ENCODE peak calls at places on chromosome 14, in ten cellular contexts. Q is B cell; V is central memory CD4-positive, alpha-beta T cell; Z is cardiac fibroblast; F is left cardiac atrium; L is hypothalamus; O is stimulated activated naive CD4-positive, alpha-beta T cell treated with Interleukin-2 at 50 U/mL for 16 hours; P is central memory CD8-positive, alpha-beta T cell; W is Karpas-422; R is AG04450. Y is an unnamed sample.

GRCh38 chr14:105487986-105488777 is 1.5 kb downstream of the CRIP1 start:
- DNase-seq in Q (no peak), V (no peak), Z (no peak), F (peak), L (no peak), O (peak), P (peak), W (no peak), R (no peak), Y (no peak)

GRCh38 chr14:61472025-61472672 is 150.8 kb downstream of the PRKCH start:
- DNase-seq in Q (no peak), V (peak), Z (peak), F (peak), L (no peak), O (peak), P (no peak), W (no peak), R (peak), Y (peak)

GRCh38 chr14:64196668-64197411 is 97.3 kb downstream of the ESR2 start:
- DNase-seq in Q (peak), V (peak), Z (peak), F (peak), L (peak), O (no peak), P (no peak), W (peak), R (peak), Y (no peak)

GRCh38 chr14:102390486-102390885 is 27.7 kb downstream of the TECPR2 start:
- DNase-seq in Q (no peak), V (no peak), Z (peak), F (no peak), L (no peak), O (no peak), P (no peak), W (no peak), R (no peak), Y (no peak)

GRCh38 chr14:53399057-53399456 is 245.9 kb upstream of the DDHD1 start:
- DNase-seq in Q (no peak), V (no peak), Z (peak), F (no peak), L (no peak), O (no peak), P (no peak), W (no peak), R (no peak), Y (no peak)

GRCh38 chr14:32256606-32257005 is 53.5 kb upstream of the RNU6-8 start:
- DNase-seq in Q (no peak), V (no peak), Z (no peak), F (no peak), L (no peak), O (no peak), P (no peak), W (no peak), R (peak), Y (no peak)

GRCh38 chr14:51006781-51007211 is 62.5 kb upstream of the PYGL start:
- DNase-seq in Q (no peak), V (no peak), Z (peak), F (peak), L (peak), O (no peak), P (no peak), W (no peak), R (peak), Y (no peak)

GRCh38 chr14:58663494-58664111 is 25.8 kb downstream of the DACT1 start:
- DNase-seq in Q (no peak), V (no peak), Z (peak), F (no peak), L (no peak), O (no peak), P (no peak), W (no peak), R (peak), Y (no peak)

GRCh38 chr14:69055125-69055524 is 76.0 kb upstream of the ACTN1 start:
- DNase-seq in Q (no peak), V (no peak), Z (peak), F (no peak), L (no peak), O (no peak), P (no peak), W (no peak), R (peak), Y (no peak)

GRCh38 chr14:92615451-92615850 is 101.9 kb downstream of the RIN3 start:
- DNase-seq in Q (peak), V (peak), Z (no peak), F (no peak), L (no peak), O (peak), P (peak), W (no peak), R (no peak), Y (no peak)

GRCh38 chr14:86057018-86057667 is 527.2 kb downstream of the FLRT2 start:
- DNase-seq in Q (no peak), V (no peak), Z (peak), F (no peak), L (peak), O (no peak), P (no peak), W (peak), R (no peak), Y (peak)

GRCh38 chr14:51442513-51443175 is 202.6 kb downstream of the TMX1 start:
- DNase-seq in Q (no peak), V (no peak), Z (peak), F (no peak), L (no peak), O (no peak), P (no peak), W (no peak), R (peak), Y (no peak)

GRCh38 chr14:104596927-104597351 is 7.6 kb downstream of the TMEM179 start:
- DNase-seq in Q (no peak), V (no peak), Z (no peak), F (peak), L (no peak), O (no peak), P (no peak), W (no peak), R (no peak), Y (no peak)

GRCh38 chr14:84254205-84254788 is 1275.6 kb upstream of the FLRT2 start:
- DNase-seq in Q (no peak), V (no peak), Z (peak), F (no peak), L (no peak), O (no peak), P (no peak), W (no peak), R (no peak), Y (no peak)

GRCh38 chr14:61280526-61281185 is 482 bp downstream of the TMEM30B start:
- DNase-seq in Q (no peak), V (peak), Z (peak), F (peak), L (peak), O (peak), P (peak), W (no peak), R (no peak), Y (no peak)

GRCh38 chr14:71403673-71404072 is 496.4 kb downstream of the PCNX1 start:
- DNase-seq in Q (peak), V (peak), Z (peak), F (no peak), L (no peak), O (no peak), P (no peak), W (peak), R (no peak), Y (peak)

GRCh38 chr14:104218361-104219180 is 80.2 kb downstream of the KIF26A start:
- DNase-seq in Q (peak), V (no peak), Z (no peak), F (no peak), L (no peak), O (no peak), P (no peak), W (no peak), R (no peak), Y (no peak)

GRCh38 chr14:78902010-78902623 is 731.9 kb downstream of the NRXN3 start:
- DNase-seq in Q (no peak), V (no peak), Z (peak), F (peak), L (peak), O (no peak), P (no peak), W (peak), R (peak), Y (peak)